ENCODE peak calls at places on chromosomes 6 and 20, in four cellular contexts. G is WTC11, X is colonic mucosa, A is GM20000. S is an unnamed sample.

GRCh38 chr6:40674170-40674569 is 87.0 kb upstream of the LRFN2 start:
- DNase-seq in G (no peak), X (no peak), A (no peak), S (no peak)

GRCh38 chr6:132430110-132430509 is 28.8 kb upstream of the MOXD1 start:
- DNase-seq in G (no peak), X (no peak), A (no peak), S (no peak)

GRCh38 chr6:159067334-159067733 is 22.5 kb upstream of the TAGAP start:
- DNase-seq in G (no peak), X (peak), A (no peak), S (no peak)

GRCh38 chr20:61917459-61917858 is 148.2 kb downstream of the TAF4 start:
- DNase-seq in G (no peak), X (no peak), A (no peak), S (no peak)

GRCh38 chr20:3171391-3172125 is 1.8 kb downstream of the LZTS3 start:
- DNase-seq in G (no peak), X (no peak), A (no peak), S (peak)

GRCh38 chr6:168905451-168906090 is 348.1 kb downstream of the THBS2 start:
- DNase-seq in G (no peak), X (no peak), A (no peak), S (no peak)

GRCh38 chr6:117188627-117189201 is 76.6 kb upstream of the VGLL2 start:
- DNase-seq in G (no peak), X (no peak), A (no peak), S (no peak)

GRCh38 chr6:36432151-36432633 is 10.5 kb downstream of the PXT1 start:
- DNase-seq in G (no peak), X (no peak), A (peak), S (peak)

GRCh38 chr6:71294121-71294523 is 5.5 kb downstream of the OGFRL1 start:
- DNase-seq in G (no peak), X (no peak), A (no peak), S (no peak)

GRCh38 chr6:146582857-146583256 is 15.9 kb upstream of the ADGB start:
- DNase-seq in G (no peak), X (peak), A (no peak), S (no peak)

GRCh38 chr6:121334299-121335104 is at the start of gene TBC1D32:
- DNase-seq in G (peak), X (peak), A (peak), S (peak)

GRCh38 chr6:167116109-167116837 is 6.6 kb upstream of the CCR6 start:
- DNase-seq in G (no peak), X (no peak), A (no peak), S (no peak)

GRCh38 chr6:25619222-25619621 is 32.8 kb upstream of the SCGN start:
- DNase-seq in G (no peak), X (no peak), A (no peak), S (no peak)

GRCh38 chr20:57432874-57433491 is 41.8 kb downstream of the RBM38 start:
- DNase-seq in G (no peak), X (peak), A (peak), S (peak)

GRCh38 chr20:2599265-2600060 is 53.0 kb upstream of the NOP56 start:
- DNase-seq in G (peak), X (peak), A (no peak), S (no peak)

GRCh38 chr6:106063448-106063850 is 22.7 kb upstream of the PRDM1 start:
- DNase-seq in G (no peak), X (no peak), A (no peak), S (no peak)

GRCh38 chr6:157151989-157152388 is 171.3 kb downstream of the TMEM242 start:
- DNase-seq in G (no peak), X (no peak), A (no peak), S (no peak)

GRCh38 chr6:143034689-143035334 is 25.9 kb upstream of the AIG1 start:
- DNase-seq in G (no peak), X (peak), A (no peak), S (no peak)

GRCh38 chr6:105601541-105602174 is 198.8 kb upstream of the PREP start:
- DNase-seq in G (no peak), X (peak), A (peak), S (peak)

GRCh38 chr6:156776470-156776840 is 723 bp upstream of the ARID1B start:
- DNase-seq in G (no peak), X (peak), A (peak), S (peak)

GRCh38 chr20:37220255-37220654 is 40.9 kb upstream of the MROH8 start:
- DNase-seq in G (no peak), X (no peak), A (no peak), S (no peak)

GRCh38 chr20:23161244-23161875 is 75.2 kb upstream of the CD93 start:
- DNase-seq in G (no peak), X (peak), A (no peak), S (no peak)

GRCh38 chr6:46186583-46186982 is 15.8 kb upstream of the ENPP5 start:
- DNase-seq in G (no peak), X (no peak), A (no peak), S (no peak)

GRCh38 chr6:160029525-160029924 is 60.6 kb downstream of the IGF2R start:
- DNase-seq in G (no peak), X (no peak), A (no peak), S (no peak)

GRCh38 chr6:49541210-49541724 is 9.2 kb upstream of the C6orf141 start:
- DNase-seq in G (no peak), X (no peak), A (no peak), S (no peak)

GRCh38 chr6:10266061-10266460 is 148.8 kb downstream of the TFAP2A start:
- DNase-seq in G (no peak), X (no peak), A (no peak), S (no peak)

GRCh38 chr20:13286600-13286999 is 65.5 kb downstream of the ISM1 start:
- DNase-seq in G (no peak), X (no peak), A (no peak), S (no peak)

GRCh38 chr20:58651823-58652605 is 931 bp downstream of the STX16 start:
- DNase-seq in G (peak), X (peak), A (peak), S (peak)

GRCh38 chr20:53972179-53972578 is 98.2 kb downstream of the BCAS1 start:
- DNase-seq in G (no peak), X (no peak), A (no peak), S (no peak)

GRCh38 chr6:26349964-26350857 is 14.8 kb upstream of the BTN3A2 start:
- DNase-seq in G (no peak), X (no peak), A (no peak), S (no peak)

GRCh38 chr6:131638013-131638412 is 911 bp downstream of the ENPP3 start:
- DNase-seq in G (no peak), X (no peak), A (no peak), S (no peak)

GRCh38 chr6:89866024-89866678 is 28.1 kb upstream of the GJA10 start:
- DNase-seq in G (no peak), X (no peak), A (no peak), S (no peak)

GRCh38 chr6:28125396-28125795 is 987 bp downstream of the ZSCAN16 start:
- DNase-seq in G (no peak), X (no peak), A (no peak), S (no peak)

DNA sequence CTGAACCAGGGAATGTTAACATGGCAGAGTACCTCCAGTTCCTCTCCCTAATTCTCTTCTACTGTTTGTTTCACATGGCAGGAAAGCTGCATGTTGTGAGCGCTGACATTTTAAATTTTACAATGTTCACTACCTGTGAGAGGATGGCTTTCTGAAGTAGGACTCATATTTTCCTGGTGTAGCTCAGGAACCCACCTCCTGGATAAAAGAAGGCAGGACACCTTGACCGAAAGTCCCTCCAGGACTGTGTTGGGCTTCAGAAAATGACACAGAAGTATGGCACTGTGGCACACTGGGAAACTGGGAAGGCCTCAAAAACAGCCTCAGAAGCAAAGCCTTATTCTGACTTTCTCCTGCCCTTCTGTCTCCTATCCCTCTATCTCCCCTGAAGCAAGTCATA is 33.3 kb downstream of the PTPRK start:
- DNase-seq in G (peak), X (no peak), A (no peak), S (no peak)
- TF ChIP-seq CTCF in G (no peak), X (peak), A (no peak), S (no peak)

DNA sequence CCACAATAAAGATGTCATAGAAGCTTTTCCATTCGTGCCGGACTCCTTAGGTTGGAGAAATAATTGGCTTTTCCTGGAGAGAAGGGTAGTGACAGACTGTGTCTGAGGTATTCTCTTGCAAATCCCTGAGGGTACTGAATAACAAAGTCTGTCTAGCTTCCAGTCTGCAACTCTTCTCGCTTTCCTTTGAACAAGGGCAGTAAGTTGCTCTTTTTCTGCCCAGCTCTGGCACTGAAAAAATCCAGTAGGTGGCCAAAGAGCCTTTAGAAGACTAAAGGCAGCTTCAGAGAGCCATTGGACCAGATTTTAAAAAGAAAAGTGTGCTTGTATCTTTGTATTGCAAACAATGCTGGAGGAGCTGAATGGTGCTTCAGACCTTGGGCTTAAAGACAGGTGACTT is 20.7 kb upstream of the RREB1 start:
- DNase-seq in G (no peak), X (no peak), A (no peak), S (no peak)
- TF ChIP-seq CTCF in G (no peak), X (no peak), A (no peak), S (peak)

DNA sequence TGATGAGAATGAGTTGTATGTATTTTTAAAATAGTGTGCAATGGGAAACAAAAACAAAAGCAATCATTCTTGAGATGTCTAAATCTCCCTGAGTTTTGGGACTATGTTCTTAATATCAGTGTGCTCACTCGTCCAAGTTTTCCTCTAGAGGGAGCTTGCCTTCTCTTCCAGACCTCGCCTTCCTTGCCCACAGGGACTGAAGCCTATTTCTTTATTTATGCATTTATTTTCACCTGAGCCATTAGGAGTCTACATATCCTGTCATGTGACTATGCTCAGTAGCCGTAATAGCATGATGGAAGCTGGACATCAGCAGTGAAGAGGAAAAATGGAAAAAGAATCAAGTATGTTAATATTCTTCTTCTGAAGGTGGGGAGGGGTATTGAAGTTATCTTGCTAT is 131.2 kb downstream of the SH3BGRL2 start:
- DNase-seq in G (no peak), X (no peak), A (no peak), S (no peak)
- TF ChIP-seq CTCF in G (no peak), X (no peak), A (no peak), S (no peak)

DNA sequence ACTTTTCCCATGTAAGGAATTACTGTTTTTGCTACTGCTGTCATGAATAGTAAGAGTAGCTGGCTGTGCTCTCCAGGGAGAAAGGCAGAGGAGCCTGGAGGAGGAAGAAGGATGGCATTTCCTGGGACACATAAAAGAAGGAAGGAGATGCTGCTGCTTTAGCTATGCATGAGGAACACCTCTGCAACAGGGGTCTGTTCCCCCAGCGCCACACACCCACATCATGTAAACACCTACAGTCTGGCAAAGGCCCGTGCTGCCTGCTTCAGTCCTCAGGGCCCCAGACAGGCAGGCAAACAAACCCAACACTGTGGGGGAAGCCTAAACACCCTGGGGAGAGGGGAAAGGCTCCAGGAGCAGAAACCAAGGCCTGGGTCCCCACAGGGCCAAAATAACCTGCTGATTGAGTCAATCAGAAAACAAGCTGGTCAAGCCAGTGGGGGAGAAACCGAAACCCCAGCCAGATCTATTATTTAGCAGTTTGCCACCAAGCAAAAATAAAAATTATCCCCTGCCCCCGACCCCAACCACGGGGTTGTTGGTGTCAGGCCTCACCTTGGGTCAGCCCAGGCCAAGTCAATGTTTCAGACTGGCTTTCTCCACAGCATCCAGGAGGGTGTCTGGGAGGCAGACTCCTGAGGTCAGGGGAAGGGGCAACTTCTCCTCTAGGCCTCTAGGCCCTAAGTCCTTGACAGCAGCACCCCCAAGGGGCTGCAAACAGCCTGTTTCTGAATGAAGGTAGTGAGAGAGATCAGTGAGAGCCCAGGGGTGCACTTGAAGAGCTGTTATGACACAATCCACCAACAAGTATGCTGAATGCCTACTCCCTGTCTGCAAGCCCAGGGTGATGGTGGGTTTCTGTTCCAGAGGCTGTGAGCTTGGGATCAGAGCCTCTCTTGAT is 34.6 kb upstream of the SCUBE3 start:
- DNase-seq in G (peak), X (no peak), A (peak), S (peak)
- TF ChIP-seq CTCF in G (no peak), X (no peak), A (peak), S (peak)

DNA sequence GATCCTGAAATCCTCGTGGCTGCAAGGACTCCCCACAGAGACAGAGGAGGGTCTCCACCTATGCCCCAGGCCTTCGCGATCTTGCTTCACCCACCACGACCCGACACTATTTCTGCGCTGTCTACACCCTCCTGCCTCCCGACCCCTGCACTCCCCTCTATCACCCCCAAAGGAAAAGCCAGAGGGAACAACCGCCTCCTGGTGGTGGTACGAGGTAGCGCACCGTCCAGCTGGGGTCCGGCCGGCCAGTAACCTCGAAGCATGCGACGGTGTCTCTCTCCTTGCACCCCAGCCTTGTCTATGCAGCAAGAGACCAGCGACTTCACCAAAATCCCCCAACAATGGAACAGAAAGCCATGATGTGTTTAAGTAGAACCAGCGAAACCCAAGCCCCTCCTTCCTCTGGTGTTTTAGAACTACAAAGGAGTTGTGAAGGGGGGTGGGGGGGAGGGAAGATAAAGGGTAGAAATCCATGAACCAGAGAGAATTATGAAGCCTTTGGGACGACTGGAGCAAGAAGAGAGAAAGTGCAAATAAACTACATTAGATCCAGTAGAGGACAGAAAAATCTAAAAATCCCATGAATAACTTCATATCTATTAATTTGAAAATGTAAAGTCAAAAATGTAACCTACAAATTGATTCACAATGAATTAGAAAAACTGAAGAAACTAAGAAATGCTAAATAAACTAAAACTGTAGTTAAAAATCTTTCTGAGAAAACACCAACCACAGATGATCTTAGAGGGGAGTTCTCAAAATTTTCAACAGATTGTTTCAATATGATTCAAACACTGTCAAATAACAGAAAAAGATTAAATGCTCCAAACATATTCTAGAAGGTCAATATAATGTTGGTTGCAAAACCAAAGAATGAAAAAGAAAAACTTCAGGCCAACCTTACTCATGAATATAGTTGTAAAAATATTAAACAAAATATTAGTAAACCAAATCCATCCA is 168.0 kb downstream of the CDK19 start:
- DNase-seq in G (peak), X (no peak), A (no peak), S (no peak)
- TF ChIP-seq CTCF in G (peak), X (no peak), A (no peak), S (peak)

DNA sequence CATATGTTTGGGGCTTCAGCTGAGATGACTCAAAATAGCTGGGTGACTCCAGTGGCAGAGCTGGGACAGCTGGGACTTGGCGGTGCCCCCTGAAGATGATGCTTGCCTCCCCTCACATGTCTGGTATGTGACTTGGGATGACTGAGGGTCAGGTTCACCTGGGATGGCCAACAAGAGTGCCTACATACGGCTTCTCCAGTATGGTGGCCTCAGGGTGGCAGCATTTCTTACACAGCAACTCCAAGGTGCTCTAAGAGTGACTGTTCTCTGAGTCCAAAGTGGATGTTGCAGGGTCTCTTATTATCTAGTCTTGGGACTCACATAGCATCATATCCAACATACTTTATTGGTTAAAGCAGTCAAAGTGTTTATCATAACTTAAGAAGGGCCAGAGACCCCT is 87.8 kb upstream of the CENPW start:
- DNase-seq in G (peak), X (no peak), A (no peak), S (no peak)
- TF ChIP-seq CTCF in G (no peak), X (no peak), A (no peak), S (peak)

DNA sequence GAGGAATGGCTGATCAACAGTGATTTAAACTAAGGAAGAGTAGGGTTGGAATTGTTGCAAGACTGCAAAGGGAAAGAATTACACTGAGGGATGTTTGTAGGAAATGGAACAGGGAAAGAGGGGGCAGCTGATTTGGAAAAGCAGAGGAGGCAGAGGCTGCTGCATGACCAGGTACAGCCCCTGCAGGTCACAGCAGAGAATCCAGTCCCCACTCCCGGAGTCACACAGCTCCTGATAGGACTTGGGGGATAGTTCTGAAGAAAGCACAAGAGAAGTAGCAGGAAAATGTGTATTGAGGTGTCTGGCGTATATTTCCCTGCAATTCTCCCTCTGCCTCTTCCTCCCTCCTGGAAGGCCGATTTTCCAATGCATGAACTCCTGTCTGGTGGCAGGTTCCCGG is 92.5 kb upstream of the PDE10A start:
- DNase-seq in G (no peak), X (no peak), A (no peak), S (no peak)
- TF ChIP-seq CTCF in G (no peak), X (no peak), A (no peak), S (no peak)

GRCh38 chr20:64133951-64134407 is 26.6 kb upstream of the NPBWR2 start:
- DNase-seq in G (peak), X (no peak), A (no peak), S (no peak)
- TF ChIP-seq CTCF in G (peak), X (no peak), A (no peak), S (peak)